ENCODE peak calls at places on chromosomes 13 and 19, in six cellular contexts. N, R, M, D, T and C are unnamed samples.

GRCh38 chr13:113724780-113725315 is 34.2 kb upstream of the TMEM255B start:
- DNase-seq in N (peak; percentile 54), R (peak; percentile 72), M (peak; percentile 92), D (no peak), T (peak; percentile 89), C (peak; percentile 87)

GRCh38 chr13:20952838-20953237 is 50.3 kb upstream of the XPO4 start:
- DNase-seq in N (no peak), R (no peak), M (peak; percentile 70), D (no peak), T (no peak), C (no peak)

GRCh38 chr13:73421310-73421912 is 362.6 kb downstream of the KLF5 start:
- DNase-seq in N (no peak), R (no peak), M (no peak), D (no peak), T (no peak), C (no peak)

GRCh38 chr19:20482721-20483120 is 82.9 kb downstream of the ZNF737 start:
- DNase-seq in N (no peak), R (no peak), M (no peak), D (no peak), T (peak; percentile 8), C (no peak)

GRCh38 chr13:30107536-30108136 is 199.7 kb downstream of the KATNAL1 start:
- DNase-seq in N (peak; percentile 62), R (no peak), M (no peak), D (no peak), T (no peak), C (no peak)

GRCh38 chr13:79485014-79485441 is 4.1 kb downstream of the NDFIP2 start:
- DNase-seq in N (peak; percentile 90), R (no peak), M (no peak), D (no peak), T (peak; percentile 80), C (no peak)

GRCh38 chr13:26883613-26884257 is 123.1 kb upstream of the GPR12 start:
- DNase-seq in N (no peak), R (no peak), M (no peak), D (no peak), T (no peak), C (no peak)

GRCh38 chr13:98315466-98315865 is 138.4 kb upstream of the RNF113B start:
- DNase-seq in N (peak; percentile 75), R (no peak), M (no peak), D (no peak), T (no peak), C (no peak)

GRCh38 chr19:38671654-38672053 is 24.2 kb downstream of the ACTN4 start:
- DNase-seq in N (no peak), R (no peak), M (no peak), D (no peak), T (no peak), C (no peak)

GRCh38 chr13:23087884-23088283 is 92.9 kb upstream of the SGCG start:
- DNase-seq in N (peak; percentile 6), R (no peak), M (no peak), D (no peak), T (peak; percentile 32), C (peak; percentile 49)
- TF ChIP-seq CTCF in N (peak; percentile 63), R (no peak), M (no peak), D (peak; percentile 52), T (peak; percentile 25), C (peak; percentile 47)

GRCh38 chr19:7861619-7862412 is 12.4 kb downstream of the PRR36 start:
- DNase-seq in N (no peak), R (no peak), M (no peak), D (no peak), T (no peak), C (no peak)
- TF ChIP-seq CTCF in N (no peak), R (no peak), M (no peak), D (no peak), T (no peak), C (no peak)

DNA sequence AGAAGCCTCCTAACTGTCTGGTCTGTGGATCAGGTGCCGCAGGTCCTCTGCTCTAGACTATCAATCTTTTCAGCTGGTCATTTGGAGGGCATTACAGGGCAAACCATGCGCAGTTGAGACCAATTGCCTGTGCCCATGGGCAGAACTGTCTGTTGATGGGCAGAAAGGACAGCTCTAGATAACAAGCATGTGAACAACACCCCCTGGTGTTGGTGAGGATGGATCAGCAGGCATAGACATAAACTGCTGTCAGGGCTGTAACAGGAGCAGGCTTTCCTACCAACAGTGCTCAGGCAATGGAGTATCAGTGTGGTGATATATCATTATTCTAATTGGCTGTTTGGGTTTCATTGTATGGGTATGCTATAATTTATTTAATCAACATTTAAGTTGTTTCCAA is 104.7 kb upstream of the KL start:
- DNase-seq in N (peak; percentile 57), R (no peak), M (no peak), D (no peak), T (peak; percentile 32), C (peak; percentile 64)
- TF ChIP-seq CTCF in N (peak; percentile 62), R (no peak), M (no peak), D (peak; percentile 47), T (peak; percentile 33), C (peak; percentile 54)

GRCh38 chr19:48390188-48391099 is 907 bp downstream of the KDELR1 start:
- DNase-seq in N (peak; percentile 63), R (peak; percentile 57), M (peak; percentile 92), D (no peak), T (peak; percentile 88), C (peak; percentile 82)
- TF ChIP-seq CTCF in N (peak; percentile 52), R (peak; percentile 60), M (no peak), D (peak; percentile 67), T (peak; percentile 59), C (peak; percentile 74)

DNA sequence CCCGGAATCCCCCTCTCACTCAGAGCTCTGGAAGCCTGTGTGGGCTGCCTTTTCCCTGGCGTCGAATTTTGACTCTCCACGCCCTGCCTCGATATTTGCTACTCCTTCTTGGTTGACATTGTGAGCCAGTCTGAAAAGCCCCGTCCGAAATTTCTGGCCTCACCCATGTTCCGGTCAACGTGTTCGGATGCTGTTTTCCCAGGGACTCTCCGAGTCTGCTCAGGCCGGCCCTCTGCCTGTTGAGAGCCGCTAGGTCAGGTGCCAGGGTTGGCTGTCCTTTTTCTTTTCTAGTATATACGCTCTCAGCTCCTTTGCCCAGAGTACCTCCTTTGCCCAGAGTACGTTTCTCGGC is 6.8 kb upstream of the DGKH start:
- DNase-seq in N (peak; percentile 62), R (no peak), M (peak; percentile 89), D (no peak), T (peak; percentile 83), C (peak; percentile 71)
- TF ChIP-seq CTCF in N (peak; percentile 71), R (peak; percentile 18), M (no peak), D (peak; percentile 70), T (peak; percentile 52), C (no peak)

GRCh38 chr13:47588676-47589075 is 412.4 kb downstream of the SUCLA2 start:
- DNase-seq in N (no peak), R (no peak), M (no peak), D (no peak), T (no peak), C (no peak)
- TF ChIP-seq CTCF in N (no peak), R (no peak), M (no peak), D (no peak), T (no peak), C (no peak)

GRCh38 chr19:33998302-33998701 is 174.0 kb upstream of the LSM14A start:
- DNase-seq in N (no peak), R (no peak), M (no peak), D (no peak), T (no peak), C (no peak)

GRCh38 chr19:33998739-33999345 is 173.5 kb upstream of the LSM14A start:
- DNase-seq in N (peak; percentile 4), R (no peak), M (no peak), D (no peak), T (no peak), C (no peak)

GRCh38 chr19:33997690-33998089 is 174.6 kb upstream of the LSM14A start:
- DNase-seq in N (no peak), R (no peak), M (no peak), D (no peak), T (no peak), C (no peak)
- TF ChIP-seq CTCF in N (peak; percentile 28), R (no peak), M (no peak), D (no peak), T (peak; percentile 29), C (no peak)

GRCh38 chr19:6717036-6717435 is 3.4 kb downstream of the C3 start:
- DNase-seq in N (no peak), R (no peak), M (no peak), D (no peak), T (no peak), C (no peak)
- TF ChIP-seq CTCF in N (no peak), R (no peak), M (no peak), D (no peak), T (no peak), C (no peak)